ENCODE peak calls at places on chromosomes 6 and 20, in seven cellular contexts. X is NT2/D1; A is right atrium auricular region; U is DND-41; F is MM.1S; K is CD8-positive, alpha-beta T cell; W is cardiac muscle cell. B is an unnamed sample. For H3K36me3, the result is how much of the 10 kb centered on the place peaks cover.

GRCh38 chr20:40205971-40206370 is 483.1 kb downstream of the MAFB start:
- DNase-seq in W (no peak), K (no peak), F (no peak), U (no peak), X (no peak), A (no peak), B (no peak)

GRCh38 chr20:10131612-10132345 is 86.9 kb upstream of the SNAP25 start:
- DNase-seq in U (no peak), X (no peak), F (no peak), K (no peak), A (peak), W (peak), B (no peak)

GRCh38 chr20:37192137-37192854 is 12.9 kb upstream of the MROH8 start:
- DNase-seq in U (peak), A (peak), K (peak), W (peak), F (peak), X (peak), B (peak)

GRCh38 chr6:31293343-31293742 is 21.5 kb upstream of the HLA-C start:
- DNase-seq in X (no peak), W (peak), U (no peak), F (no peak), A (no peak), K (no peak), B (no peak)

GRCh38 chr6:6379573-6379972 is 59.1 kb upstream of the F13A1 start:
- DNase-seq in U (no peak), X (no peak), K (no peak), W (no peak), A (no peak), F (no peak), B (no peak)

GRCh38 chr20:13397300-13397724 is 176.2 kb downstream of the ISM1 start:
- DNase-seq in F (peak), U (no peak), A (no peak), W (no peak), K (no peak), X (no peak), B (no peak)

GRCh38 chr6:73309784-73310502 is 44.1 kb downstream of the DPPA5 start:
- DNase-seq in U (peak), X (no peak), W (peak), F (peak), K (no peak), A (no peak), B (peak)

GRCh38 chr6:78607188-78607587 is 260.2 kb upstream of the IRAK1BP1 start:
- DNase-seq in A (no peak), X (no peak), K (no peak), W (peak), U (no peak), F (no peak), B (no peak)

GRCh38 chr20:46324960-46325703 is 16.8 kb upstream of the CDH22 start:
- DNase-seq in U (peak), X (peak), K (no peak), A (no peak), F (no peak), W (peak), B (no peak)

GRCh38 chr6:39777661-39778060 is 14.5 kb upstream of the DAAM2 start:
- DNase-seq in W (no peak), A (no peak), F (no peak), U (no peak), X (no peak), K (no peak), B (no peak)

GRCh38 chr6:44100088-44100550 is 27.1 kb downstream of the MRPL14 start:
- DNase-seq in K (no peak), F (peak), W (peak), A (no peak), U (peak), X (no peak), B (no peak)

GRCh38 chr6:111692327-111693164 is 86.9 kb upstream of the TRAF3IP2 start:
- DNase-seq in X (no peak), A (no peak), U (peak), F (no peak), K (no peak), W (no peak), B (no peak)
- H3K36me3 ChIP-seq in X (under half), A (under half), U (half or more), F (under half), K (half or more), W (under half), B (half or more)

GRCh38 chr6:158591134-158591809 is 31.4 kb downstream of the TMEM181 start:
- DNase-seq in A (no peak), U (no peak), F (no peak), W (no peak), K (no peak), X (no peak), B (no peak)

GRCh38 chr6:158593670-158594069 is 33.8 kb downstream of the TMEM181 start:
- DNase-seq in U (no peak), A (no peak), X (no peak), K (no peak), W (no peak), F (no peak), B (no peak)

GRCh38 chr6:158586652-158587051 is 26.8 kb downstream of the TMEM181 start:
- DNase-seq in U (no peak), K (no peak), F (no peak), X (no peak), W (no peak), A (no peak), B (no peak)

GRCh38 chr6:158584236-158584651 is 24.4 kb downstream of the TMEM181 start:
- DNase-seq in W (peak), A (no peak), F (no peak), U (no peak), X (no peak), K (no peak), B (no peak)

DNA sequence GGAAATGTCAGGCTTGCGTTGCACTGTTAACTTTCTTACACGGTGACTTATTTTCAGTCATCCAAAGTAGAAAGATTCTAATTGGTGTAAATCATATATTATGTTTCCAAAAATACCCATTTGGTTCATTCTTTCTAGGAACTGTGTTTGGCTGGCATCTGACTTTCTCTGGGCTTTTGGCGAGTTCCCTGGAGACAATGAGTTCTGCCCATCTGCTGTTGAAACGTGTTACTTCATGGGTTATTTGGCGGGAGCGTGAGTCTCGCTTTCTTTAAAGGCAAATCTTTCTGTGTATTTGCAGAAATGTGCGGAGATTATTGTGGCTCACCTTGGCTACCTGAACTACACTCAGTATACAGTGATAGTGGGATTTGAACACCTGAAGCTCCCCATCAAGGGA is 29.5 kb downstream of the TMEM181 start:
- DNase-seq in U (no peak), F (no peak), K (no peak), A (no peak), X (no peak), W (no peak), B (no peak)
- H3K36me3 ChIP-seq in U (half or more), F (under half), K (half or more), A (half or more), X (half or more), W (half or more), B (half or more)

GRCh38 chr20:44199877-44200276 is 10.7 kb downstream of the OSER1 start:
- DNase-seq in K (no peak), A (peak), W (no peak), F (no peak), X (no peak), U (no peak), B (no peak)

GRCh38 chr20:44203161-44203560 is 7.4 kb downstream of the OSER1 start:
- DNase-seq in W (no peak), A (peak), K (no peak), U (no peak), X (no peak), F (no peak), B (no peak)

GRCh38 chr20:44200371-44200770 is 10.2 kb downstream of the OSER1 start:
- DNase-seq in W (no peak), A (no peak), K (no peak), U (no peak), F (no peak), X (no peak), B (no peak)

GRCh38 chr20:44198872-44199271 is 11.7 kb downstream of the OSER1 start:
- DNase-seq in W (no peak), A (peak), F (no peak), X (no peak), U (peak), K (no peak), B (no peak)

DNA sequence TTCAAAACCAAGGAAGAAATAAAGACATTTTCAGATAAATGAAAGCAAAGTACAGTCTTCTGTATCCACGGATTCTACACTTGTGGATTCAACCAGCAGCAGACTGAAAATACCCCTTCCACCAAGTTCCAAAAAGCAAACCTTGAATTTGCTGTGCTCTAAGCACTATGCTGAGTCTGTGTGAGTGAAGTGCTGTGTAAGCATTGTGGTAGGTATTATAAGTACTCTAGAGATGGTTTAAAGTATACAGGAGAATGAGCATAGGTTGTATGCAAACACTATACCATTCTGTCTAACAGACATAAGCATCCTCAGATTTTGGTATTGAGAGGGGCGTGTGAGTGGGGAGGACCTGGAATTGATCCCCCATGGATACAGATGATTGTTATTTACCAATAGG is 9.6 kb downstream of the OSER1 start:
- DNase-seq in W (no peak), A (no peak), X (no peak), U (no peak), K (no peak), F (peak), B (no peak)
- H3K36me3 ChIP-seq in W (under half), A (half or more), X (half or more), U (half or more), K (half or more), F (under half), B (half or more)

GRCh38 chr20:62335532-62335931 is 31.6 kb downstream of the LAMA5 start:
- DNase-seq in F (no peak), W (no peak), A (no peak), X (no peak), U (no peak), K (no peak), B (no peak)

GRCh38 chr20:62337558-62338293 is 29.4 kb downstream of the LAMA5 start:
- DNase-seq in K (no peak), U (peak), A (no peak), X (no peak), W (no peak), F (peak), B (no peak)

GRCh38 chr20:62336775-62337557 is 30.1 kb downstream of the LAMA5 start:
- DNase-seq in F (no peak), U (no peak), A (no peak), K (no peak), X (no peak), W (no peak), B (no peak)

GRCh38 chr20:62334881-62335280 is 32.1 kb downstream of the ADRM1 start:
- DNase-seq in F (no peak), A (no peak), K (no peak), X (no peak), W (no peak), U (no peak), B (no peak)

GRCh38 chr20:62336329-62336728 is 30.8 kb downstream of the LAMA5 start:
- DNase-seq in F (no peak), W (no peak), A (no peak), U (no peak), K (no peak), X (no peak), B (no peak)
- H3K36me3 ChIP-seq in F (under half), W (under half), A (half or more), U (under half), K (under half), X (half or more), B (under half)

DNA sequence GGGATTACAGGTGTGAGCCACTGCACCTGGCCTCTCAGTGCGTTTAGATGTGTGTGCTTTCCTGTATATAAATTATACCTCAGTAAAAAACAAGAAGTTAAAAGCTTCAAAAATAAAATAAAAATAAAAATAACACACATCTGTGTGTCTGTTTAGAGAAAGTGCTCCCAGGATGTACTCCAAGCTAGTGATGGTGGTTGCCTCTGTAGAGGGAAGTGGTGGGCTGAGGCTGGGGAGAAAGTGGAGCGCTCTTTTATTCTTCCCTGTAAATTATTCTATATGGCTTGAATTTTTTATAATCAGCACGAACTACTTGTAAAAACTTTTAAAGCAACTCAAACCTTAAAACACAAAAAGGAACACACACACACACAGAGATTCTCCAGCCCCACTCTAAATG is 29.0 kb downstream of the PTGIS start:
- DNase-seq in A (no peak), K (no peak), W (no peak), X (no peak), F (no peak), U (no peak), B (no peak)
- H3K36me3 ChIP-seq in A (under half), K (under half), W (under half), X (under half), F (under half), U (under half), B (under half)

DNA sequence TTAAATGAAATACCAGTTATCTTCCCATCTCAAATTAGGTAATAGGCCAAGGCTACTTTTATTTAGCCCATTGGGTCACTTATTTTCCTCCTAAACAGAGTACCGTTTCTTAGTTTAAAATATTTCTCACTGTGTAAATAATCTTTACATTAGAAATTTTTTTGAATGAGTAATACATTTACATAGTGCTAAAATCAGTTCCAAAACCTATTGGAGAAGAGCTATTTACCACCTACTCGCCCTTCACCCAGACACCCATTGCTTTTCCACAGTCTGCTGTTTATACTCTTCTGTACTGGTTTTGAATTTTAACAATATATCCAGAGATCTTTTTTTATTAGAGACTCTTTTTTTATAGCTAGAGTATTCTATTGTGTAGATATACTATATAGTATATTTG is 36.9 kb downstream of the MCM8 start:
- DNase-seq in F (no peak), K (no peak), U (no peak), X (no peak), W (no peak), A (no peak), B (no peak)
- H3K36me3 ChIP-seq in F (under half), K (under half), U (half or more), X (half or more), W (under half), A (under half), B (under half)

GRCh38 chr20:62286493-62287064 is 16.2 kb upstream of the ADRM1 start:
- DNase-seq in F (no peak), U (no peak), X (no peak), W (no peak), K (no peak), A (no peak), B (no peak)

GRCh38 chr20:62288535-62289105 is 14.2 kb upstream of the ADRM1 start:
- DNase-seq in F (no peak), K (no peak), W (no peak), A (no peak), U (no peak), X (no peak), B (no peak)

GRCh38 chr20:62287759-62288534 is 14.8 kb upstream of the ADRM1 start:
- DNase-seq in W (no peak), F (no peak), U (no peak), A (no peak), K (no peak), X (no peak), B (no peak)

GRCh38 chr20:62285722-62286121 is 17.1 kb upstream of the ADRM1 start:
- DNase-seq in K (no peak), F (no peak), A (peak), W (no peak), X (no peak), U (no peak), B (no peak)

GRCh38 chr20:62287129-62287528 is 15.7 kb upstream of the ADRM1 start:
- DNase-seq in X (no peak), U (no peak), A (no peak), K (no peak), F (no peak), W (no peak), B (no peak)
- H3K36me3 ChIP-seq in X (half or more), U (half or more), A (half or more), K (under half), F (under half), W (under half), B (under half)

GRCh38 chr6:117546674-117547073 is 55.6 kb downstream of the GOPC start:
- DNase-seq in W (no peak), F (no peak), U (no peak), K (no peak), X (no peak), A (no peak), B (no peak)

GRCh38 chr6:117547688-117548621 is 54.4 kb downstream of the GOPC start:
- DNase-seq in W (peak), X (no peak), A (peak), U (peak), K (peak), F (no peak), B (peak)

GRCh38 chr6:117542493-117542892 is 59.8 kb downstream of the GOPC start:
- DNase-seq in X (no peak), W (no peak), K (no peak), F (no peak), A (no peak), U (no peak), B (no peak)

GRCh38 chr6:117545161-117545595 is 57.1 kb downstream of the GOPC start:
- DNase-seq in X (no peak), F (peak), U (no peak), K (no peak), W (no peak), A (no peak), B (no peak)

GRCh38 chr6:117544725-117545124 is 57.6 kb downstream of the GOPC start:
- DNase-seq in A (no peak), W (no peak), F (peak), X (no peak), U (no peak), K (no peak), B (no peak)
- H3K36me3 ChIP-seq in A (under half), W (under half), F (under half), X (under half), U (under half), K (under half), B (under half)

B was measured in CD8-positive, alpha-beta memory T cell.